ENCODE peak calls at places on chromosomes 4 and X, in five cellular contexts. One of them, this sample, is unnamed.

GRCh38 chrX:24475480-24475879 is 10.4 kb downstream of the PDK3 start:
- DNase-seq in tibial artery: no peak
- DNase-seq in stimulated activated CD8-positive, alpha-beta memory T cell treated with anti-CD3 and anti-CD28 coated beads, Interleukin-15, amount 100 ng/mL, for 1 hour: no peak
- DNase-seq in adipocyte: no peak
- DNase-seq in astrocyte of the spinal cord: no peak
- DNase-seq in this sample: no peak

GRCh38 chr4:128809477-128810330 is at the start of gene JADE1:
- DNase-seq in adipocyte: peak; percentile 95
- DNase-seq in astrocyte of the spinal cord: peak; percentile 97
- DNase-seq in stimulated activated CD8-positive, alpha-beta memory T cell treated with anti-CD3 and anti-CD28 coated beads, Interleukin-15, amount 100 ng/mL, for 1 hour: peak; percentile 84
- DNase-seq in tibial artery: peak; percentile 95
- DNase-seq in this sample: peak; percentile 85

GRCh38 chr4:175504316-175504715 is 307.7 kb downstream of the GPM6A start:
- DNase-seq in adipocyte: peak; percentile 54
- DNase-seq in tibial artery: no peak
- DNase-seq in astrocyte of the spinal cord: peak; percentile 7
- DNase-seq in stimulated activated CD8-positive, alpha-beta memory T cell treated with anti-CD3 and anti-CD28 coated beads, Interleukin-15, amount 100 ng/mL, for 1 hour: no peak
- DNase-seq in this sample: peak; percentile 23

GRCh38 chr4:3286335-3287175 is 6.3 kb upstream of the RGS12 start:
- DNase-seq in tibial artery: peak; percentile 13
- DNase-seq in astrocyte of the spinal cord: no peak
- DNase-seq in adipocyte: no peak
- DNase-seq in stimulated activated CD8-positive, alpha-beta memory T cell treated with anti-CD3 and anti-CD28 coated beads, Interleukin-15, amount 100 ng/mL, for 1 hour: no peak
- DNase-seq in this sample: no peak

GRCh38 chr4:84931274-84931673 is 35.2 kb downstream of the WDFY3 start:
- DNase-seq in adipocyte: no peak
- DNase-seq in astrocyte of the spinal cord: no peak
- DNase-seq in tibial artery: no peak
- DNase-seq in stimulated activated CD8-positive, alpha-beta memory T cell treated with anti-CD3 and anti-CD28 coated beads, Interleukin-15, amount 100 ng/mL, for 1 hour: no peak
- DNase-seq in this sample: no peak

GRCh38 chr4:78512357-78512920 is 39.1 kb upstream of the ANXA3 start:
- DNase-seq in tibial artery: no peak
- DNase-seq in astrocyte of the spinal cord: no peak
- DNase-seq in stimulated activated CD8-positive, alpha-beta memory T cell treated with anti-CD3 and anti-CD28 coated beads, Interleukin-15, amount 100 ng/mL, for 1 hour: no peak
- DNase-seq in adipocyte: peak; percentile 47
- DNase-seq in this sample: no peak

GRCh38 chr4:151728679-151729078 is 32.1 kb downstream of the GATB start:
- DNase-seq in stimulated activated CD8-positive, alpha-beta memory T cell treated with anti-CD3 and anti-CD28 coated beads, Interleukin-15, amount 100 ng/mL, for 1 hour: no peak
- DNase-seq in tibial artery: no peak
- DNase-seq in astrocyte of the spinal cord: no peak
- DNase-seq in adipocyte: no peak
- DNase-seq in this sample: no peak

GRCh38 chrX:19571708-19572107 is 56.4 kb upstream of the MAP3K15 start:
- DNase-seq in adipocyte: no peak
- DNase-seq in astrocyte of the spinal cord: no peak
- DNase-seq in stimulated activated CD8-positive, alpha-beta memory T cell treated with anti-CD3 and anti-CD28 coated beads, Interleukin-15, amount 100 ng/mL, for 1 hour: no peak
- DNase-seq in tibial artery: no peak
- DNase-seq in this sample: no peak

This sample was measured in AG09309.